ENCODE peak calls at places on chromosomes 6 and 20, in nine cellular contexts. One of them, this sample, is unnamed.

GRCh38 chr20:33647603-33648395 is 14.3 kb upstream of the C20orf144 start:
- DNase-seq in A673: no peak
- DNase-seq in fibroblast of lung: peak
- DNase-seq in endothelial cell: no peak
- DNase-seq in B cell: no peak
- DNase-seq in D721Med: peak
- DNase-seq in RWPE1: no peak
- DNase-seq in dorsolateral prefrontal cortex: no peak
- DNase-seq in chondrocyte: no peak
- DNase-seq in this sample: peak

GRCh38 chr6:45822269-45822812 is 193.3 kb downstream of the CLIC5 start:
- DNase-seq in D721Med: no peak
- DNase-seq in endothelial cell: no peak
- DNase-seq in fibroblast of lung: no peak
- DNase-seq in chondrocyte: no peak
- DNase-seq in B cell: no peak
- DNase-seq in dorsolateral prefrontal cortex: no peak
- DNase-seq in RWPE1: no peak
- DNase-seq in A673: no peak
- DNase-seq in this sample: no peak

GRCh38 chr6:128305228-128305627 is 215.2 kb downstream of the PTPRK start:
- DNase-seq in RWPE1: no peak
- DNase-seq in A673: no peak
- DNase-seq in fibroblast of lung: peak
- DNase-seq in D721Med: no peak
- DNase-seq in chondrocyte: no peak
- DNase-seq in B cell: no peak
- DNase-seq in dorsolateral prefrontal cortex: no peak
- DNase-seq in endothelial cell: no peak
- DNase-seq in this sample: no peak

GRCh38 chr6:166307082-166307980 is 861 bp downstream of the PRR18 start:
- DNase-seq in A673: no peak
- DNase-seq in D721Med: no peak
- DNase-seq in B cell: peak
- DNase-seq in RWPE1: no peak
- DNase-seq in dorsolateral prefrontal cortex: no peak
- DNase-seq in fibroblast of lung: no peak
- DNase-seq in chondrocyte: no peak
- DNase-seq in endothelial cell: peak
- DNase-seq in this sample: no peak

GRCh38 chr6:2498224-2498623 is 252.5 kb downstream of the MYLK4 start:
- DNase-seq in B cell: no peak
- DNase-seq in endothelial cell: no peak
- DNase-seq in RWPE1: peak
- DNase-seq in A673: no peak
- DNase-seq in fibroblast of lung: no peak
- DNase-seq in D721Med: no peak
- DNase-seq in dorsolateral prefrontal cortex: peak
- DNase-seq in chondrocyte: no peak
- DNase-seq in this sample: no peak

GRCh38 chr20:967796-968742 is 34.0 kb downstream of the RSPO4 start:
- DNase-seq in dorsolateral prefrontal cortex: no peak
- DNase-seq in A673: peak
- DNase-seq in fibroblast of lung: peak
- DNase-seq in RWPE1: peak
- DNase-seq in D721Med: no peak
- DNase-seq in chondrocyte: peak
- DNase-seq in endothelial cell: no peak
- DNase-seq in B cell: no peak
- DNase-seq in this sample: no peak

GRCh38 chr6:121652726-121653623 is 217.5 kb downstream of the GJA1 start:
- DNase-seq in dorsolateral prefrontal cortex: no peak
- DNase-seq in D721Med: no peak
- DNase-seq in A673: peak
- DNase-seq in endothelial cell: no peak
- DNase-seq in fibroblast of lung: peak
- DNase-seq in B cell: no peak
- DNase-seq in chondrocyte: no peak
- DNase-seq in RWPE1: peak
- DNase-seq in this sample: no peak

GRCh38 chr6:108596947-108597346 is 36.2 kb downstream of the FOXO3 start:
- DNase-seq in fibroblast of lung: no peak
- DNase-seq in dorsolateral prefrontal cortex: no peak
- DNase-seq in B cell: no peak
- DNase-seq in chondrocyte: no peak
- DNase-seq in endothelial cell: no peak
- DNase-seq in D721Med: no peak
- DNase-seq in A673: no peak
- DNase-seq in RWPE1: no peak
- DNase-seq in this sample: no peak

GRCh38 chr6:30876039-30876730 is 8.1 kb upstream of the DDR1 start:
- DNase-seq in dorsolateral prefrontal cortex: no peak
- DNase-seq in A673: no peak
- DNase-seq in D721Med: no peak
- DNase-seq in chondrocyte: no peak
- DNase-seq in fibroblast of lung: peak
- DNase-seq in B cell: no peak
- DNase-seq in endothelial cell: no peak
- DNase-seq in RWPE1: peak
- DNase-seq in this sample: no peak

GRCh38 chr6:33672808-33673207 is 38.7 kb downstream of the UQCC2 start:
- DNase-seq in RWPE1: peak
- DNase-seq in D721Med: no peak
- DNase-seq in endothelial cell: no peak
- DNase-seq in dorsolateral prefrontal cortex: no peak
- DNase-seq in A673: peak
- DNase-seq in B cell: no peak
- DNase-seq in chondrocyte: no peak
- DNase-seq in fibroblast of lung: peak
- DNase-seq in this sample: no peak

GRCh38 chr6:26576929-26577719 is 19.6 kb upstream of the ABT1 start:
- DNase-seq in chondrocyte: no peak
- DNase-seq in endothelial cell: peak
- DNase-seq in fibroblast of lung: peak
- DNase-seq in dorsolateral prefrontal cortex: no peak
- DNase-seq in D721Med: no peak
- DNase-seq in RWPE1: no peak
- DNase-seq in A673: peak
- DNase-seq in B cell: no peak
- DNase-seq in this sample: peak

GRCh38 chr6:154408906-154409500 is 52.4 kb upstream of the IPCEF1 start:
- DNase-seq in chondrocyte: no peak
- DNase-seq in A673: peak
- DNase-seq in D721Med: no peak
- DNase-seq in endothelial cell: no peak
- DNase-seq in RWPE1: peak
- DNase-seq in fibroblast of lung: peak
- DNase-seq in dorsolateral prefrontal cortex: peak
- DNase-seq in B cell: no peak
- DNase-seq in this sample: no peak

GRCh38 chr6:35299674-35300073 is 2.1 kb downstream of the DEF6 start:
- DNase-seq in chondrocyte: no peak
- DNase-seq in B cell: peak
- DNase-seq in fibroblast of lung: no peak
- DNase-seq in dorsolateral prefrontal cortex: no peak
- DNase-seq in endothelial cell: no peak
- DNase-seq in RWPE1: no peak
- DNase-seq in D721Med: no peak
- DNase-seq in A673: no peak
- DNase-seq in this sample: peak

GRCh38 chr6:15491986-15492269 is 170.9 kb downstream of the DTNBP1 start:
- DNase-seq in D721Med: no peak
- DNase-seq in endothelial cell: no peak
- DNase-seq in B cell: no peak
- DNase-seq in RWPE1: no peak
- DNase-seq in fibroblast of lung: no peak
- DNase-seq in dorsolateral prefrontal cortex: no peak
- DNase-seq in A673: no peak
- DNase-seq in chondrocyte: no peak
- DNase-seq in this sample: no peak

GRCh38 chr6:116533233-116533957 is 12.1 kb downstream of the TRAPPC3L start:
- DNase-seq in A673: peak
- DNase-seq in fibroblast of lung: no peak
- DNase-seq in D721Med: no peak
- DNase-seq in dorsolateral prefrontal cortex: no peak
- DNase-seq in endothelial cell: peak
- DNase-seq in B cell: no peak
- DNase-seq in RWPE1: no peak
- DNase-seq in chondrocyte: no peak
- DNase-seq in this sample: no peak

GRCh38 chr20:5315807-5316187 is 957 bp downstream of the PROKR2 start:
- DNase-seq in RWPE1: no peak
- DNase-seq in fibroblast of lung: no peak
- DNase-seq in dorsolateral prefrontal cortex: no peak
- DNase-seq in D721Med: no peak
- DNase-seq in endothelial cell: no peak
- DNase-seq in chondrocyte: no peak
- DNase-seq in A673: no peak
- DNase-seq in B cell: no peak
- DNase-seq in this sample: no peak

DNA sequence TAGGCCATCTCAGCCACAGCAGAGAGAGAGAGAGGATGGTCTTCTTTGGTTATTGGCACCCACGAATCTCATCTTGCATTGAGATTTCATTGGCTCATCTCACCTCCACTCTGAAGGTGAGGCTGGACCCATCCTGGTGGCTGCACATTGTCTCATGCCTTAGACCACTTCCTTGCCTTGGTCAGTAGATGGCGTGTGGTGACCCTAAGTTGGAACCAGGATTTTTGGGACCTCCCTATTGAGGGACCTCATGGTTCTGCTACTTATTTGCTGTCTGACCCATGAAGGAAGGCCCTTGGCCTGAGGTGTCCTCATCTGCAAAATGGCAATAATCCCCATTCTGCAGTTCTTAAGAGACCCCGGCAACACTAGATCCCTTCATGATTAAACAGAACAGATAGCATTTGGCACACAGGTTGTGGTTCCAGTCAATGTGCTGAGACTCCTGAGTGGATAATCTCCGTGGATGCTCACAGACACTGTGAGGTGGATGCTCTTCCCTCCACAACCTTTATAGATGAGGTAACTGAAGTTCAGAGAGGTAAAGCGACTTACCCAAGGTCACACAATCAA is 21.5 kb upstream of the AAR2 start:
- DNase-seq in endothelial cell: no peak
- DNase-seq in RWPE1: peak
- DNase-seq in D721Med: no peak
- DNase-seq in dorsolateral prefrontal cortex: no peak
- DNase-seq in A673: peak
- DNase-seq in chondrocyte: no peak
- DNase-seq in B cell: peak
- DNase-seq in fibroblast of lung: peak
- DNase-seq in this sample: no peak
- TF ChIP-seq CTCF in endothelial cell: peak
- TF ChIP-seq CTCF in RWPE1: peak
- TF ChIP-seq CTCF in D721Med: peak
- TF ChIP-seq CTCF in dorsolateral prefrontal cortex: peak
- TF ChIP-seq CTCF in A673: peak
- TF ChIP-seq CTCF in chondrocyte: peak
- TF ChIP-seq CTCF in B cell: peak
- TF ChIP-seq CTCF in fibroblast of lung: peak
- TF ChIP-seq CTCF in this sample: peak

GRCh38 chr20:8951136-8951535 is 117.8 kb upstream of the PLCB4 start:
- DNase-seq in A673: no peak
- DNase-seq in endothelial cell: no peak
- DNase-seq in fibroblast of lung: no peak
- DNase-seq in B cell: no peak
- DNase-seq in dorsolateral prefrontal cortex: no peak
- DNase-seq in D721Med: no peak
- DNase-seq in chondrocyte: no peak
- DNase-seq in RWPE1: no peak
- DNase-seq in this sample: no peak

DNA sequence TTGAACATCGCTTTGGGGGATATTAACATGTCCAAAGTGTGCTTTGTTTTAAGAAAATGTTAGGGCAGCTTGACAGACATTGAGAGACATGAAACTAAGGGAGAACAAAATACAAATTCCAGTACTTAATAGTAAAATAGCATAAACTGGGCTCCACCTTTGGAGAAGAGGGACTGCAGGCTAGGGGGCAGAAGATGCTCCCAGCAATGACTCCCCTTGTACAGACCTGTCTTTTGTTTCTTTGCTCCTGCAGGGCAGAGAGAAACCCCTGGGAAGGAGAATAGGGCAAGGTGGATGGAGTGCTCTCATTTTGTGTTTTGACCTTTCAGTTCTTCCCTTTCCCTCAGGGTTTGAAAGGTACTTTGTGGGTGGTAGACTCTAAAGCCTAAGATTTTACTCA is 115.6 kb upstream of the PLCB4 start:
- DNase-seq in RWPE1: no peak
- DNase-seq in A673: no peak
- DNase-seq in B cell: no peak
- DNase-seq in dorsolateral prefrontal cortex: no peak
- DNase-seq in D721Med: no peak
- DNase-seq in endothelial cell: no peak
- DNase-seq in fibroblast of lung: no peak
- DNase-seq in chondrocyte: no peak
- DNase-seq in this sample: no peak
- TF ChIP-seq CTCF in RWPE1: no peak
- TF ChIP-seq CTCF in A673: peak
- TF ChIP-seq CTCF in B cell: no peak
- TF ChIP-seq CTCF in dorsolateral prefrontal cortex: no peak
- TF ChIP-seq CTCF in D721Med: no peak
- TF ChIP-seq CTCF in endothelial cell: no peak
- TF ChIP-seq CTCF in fibroblast of lung: no peak
- TF ChIP-seq CTCF in chondrocyte: no peak
- TF ChIP-seq CTCF in this sample: no peak

GRCh38 chr6:28522594-28523557 is 2.8 kb upstream of the GPX5 start:
- DNase-seq in dorsolateral prefrontal cortex: no peak
- DNase-seq in fibroblast of lung: no peak
- DNase-seq in endothelial cell: no peak
- DNase-seq in A673: no peak
- DNase-seq in B cell: no peak
- DNase-seq in D721Med: no peak
- DNase-seq in chondrocyte: no peak
- DNase-seq in RWPE1: no peak
- DNase-seq in this sample: no peak
- TF ChIP-seq CTCF in dorsolateral prefrontal cortex: no peak
- TF ChIP-seq CTCF in fibroblast of lung: no peak
- TF ChIP-seq CTCF in endothelial cell: no peak
- TF ChIP-seq CTCF in A673: no peak
- TF ChIP-seq CTCF in B cell: no peak
- TF ChIP-seq CTCF in D721Med: no peak
- TF ChIP-seq CTCF in chondrocyte: no peak
- TF ChIP-seq CTCF in RWPE1: no peak
- TF ChIP-seq CTCF in this sample: no peak

DNA sequence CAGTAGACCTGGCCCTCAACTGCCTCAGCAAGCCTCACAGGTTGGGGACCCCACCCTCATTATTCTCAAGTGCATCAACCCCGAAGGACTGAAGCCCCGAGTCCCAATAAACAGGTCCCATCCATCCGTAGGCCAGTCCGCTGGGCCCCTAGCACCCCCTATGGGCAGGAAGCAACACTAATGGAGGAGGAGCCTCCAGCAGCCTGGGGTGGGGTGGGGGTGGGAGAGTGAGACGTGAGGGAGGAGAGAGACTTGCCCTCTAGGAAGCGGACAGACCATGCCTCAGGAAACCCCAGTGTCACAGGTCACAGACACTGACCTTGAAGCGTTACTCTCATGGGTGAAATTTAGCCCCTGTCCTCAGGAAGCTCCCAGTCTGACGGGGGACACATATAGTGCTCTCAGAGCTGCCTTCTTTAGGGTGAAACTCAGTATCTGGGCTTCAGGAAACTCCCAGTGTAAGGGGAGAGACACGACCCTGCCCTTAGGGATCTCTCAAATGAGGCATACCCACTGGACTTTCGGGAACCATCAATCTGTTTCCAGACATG is 125.9 kb downstream of the MRPL14 start:
- DNase-seq in endothelial cell: no peak
- DNase-seq in fibroblast of lung: peak
- DNase-seq in chondrocyte: peak
- DNase-seq in B cell: peak
- DNase-seq in D721Med: no peak
- DNase-seq in RWPE1: no peak
- DNase-seq in A673: peak
- DNase-seq in dorsolateral prefrontal cortex: no peak
- DNase-seq in this sample: peak
- TF ChIP-seq CTCF in endothelial cell: peak
- TF ChIP-seq CTCF in fibroblast of lung: peak
- TF ChIP-seq CTCF in chondrocyte: peak
- TF ChIP-seq CTCF in B cell: no peak
- TF ChIP-seq CTCF in D721Med: peak
- TF ChIP-seq CTCF in RWPE1: no peak
- TF ChIP-seq CTCF in A673: peak
- TF ChIP-seq CTCF in dorsolateral prefrontal cortex: peak
- TF ChIP-seq CTCF in this sample: peak